ENCODE peak calls at places on chromosomes 1 and 21, in ten cellular contexts. One of them, this sample, is unnamed.

GRCh38 chr1:5659606-5660005 is 332.6 kb downstream of the NPHP4 start:
- DNase-seq in NCI-H1105 treated with DMSO at 0.1 percent for 48 hours: no peak
- DNase-seq in MV-4-11: no peak
- DNase-seq in activated T-cell treated with anti-CD3 and anti-CD28 coated beads, Interleukin-2, amount 50 U/mL, for 72 hours: no peak
- DNase-seq in right lobe of liver: peak
- DNase-seq in mesothelial cell of epicardium: no peak
- DNase-seq in spleen: no peak
- DNase-seq in stimulated activated CD4-positive, alpha-beta T cell treated with anti-CD3 and anti-CD28 coated beads, Interleukin-4, amount 100 ng/mL, for 1 hour: no peak
- DNase-seq in NCI-H510A: no peak
- DNase-seq in T-helper 1 cell: no peak
- DNase-seq in this sample: no peak

GRCh38 chr21:25733859-25734653 is 648 bp downstream of the ATP5PF start:
- DNase-seq in T-helper 1 cell: peak
- DNase-seq in mesothelial cell of epicardium: no peak
- DNase-seq in NCI-H1105 treated with DMSO at 0.1 percent for 48 hours: peak
- DNase-seq in activated T-cell treated with anti-CD3 and anti-CD28 coated beads, Interleukin-2, amount 50 U/mL, for 72 hours: peak
- DNase-seq in right lobe of liver: peak
- DNase-seq in MV-4-11: no peak
- DNase-seq in spleen: peak
- DNase-seq in NCI-H510A: peak
- DNase-seq in stimulated activated CD4-positive, alpha-beta T cell treated with anti-CD3 and anti-CD28 coated beads, Interleukin-4, amount 100 ng/mL, for 1 hour: peak
- DNase-seq in this sample: no peak

GRCh38 chr21:32921632-32922230 is 104.0 kb upstream of the OLIG2 start:
- DNase-seq in NCI-H1105 treated with DMSO at 0.1 percent for 48 hours: no peak
- DNase-seq in mesothelial cell of epicardium: no peak
- DNase-seq in MV-4-11: peak
- DNase-seq in spleen: peak
- DNase-seq in T-helper 1 cell: no peak
- DNase-seq in stimulated activated CD4-positive, alpha-beta T cell treated with anti-CD3 and anti-CD28 coated beads, Interleukin-4, amount 100 ng/mL, for 1 hour: peak
- DNase-seq in activated T-cell treated with anti-CD3 and anti-CD28 coated beads, Interleukin-2, amount 50 U/mL, for 72 hours: peak
- DNase-seq in right lobe of liver: no peak
- DNase-seq in NCI-H510A: no peak
- DNase-seq in this sample: peak

GRCh38 chr1:33586111-33586510 is 113.7 kb downstream of the ZSCAN20 start:
- DNase-seq in spleen: no peak
- DNase-seq in stimulated activated CD4-positive, alpha-beta T cell treated with anti-CD3 and anti-CD28 coated beads, Interleukin-4, amount 100 ng/mL, for 1 hour: no peak
- DNase-seq in activated T-cell treated with anti-CD3 and anti-CD28 coated beads, Interleukin-2, amount 50 U/mL, for 72 hours: no peak
- DNase-seq in right lobe of liver: no peak
- DNase-seq in NCI-H1105 treated with DMSO at 0.1 percent for 48 hours: no peak
- DNase-seq in MV-4-11: no peak
- DNase-seq in mesothelial cell of epicardium: no peak
- DNase-seq in T-helper 1 cell: no peak
- DNase-seq in NCI-H510A: no peak
- DNase-seq in this sample: no peak

GRCh38 chr1:51690285-51690961 is 73.5 kb downstream of the OSBPL9 start:
- DNase-seq in stimulated activated CD4-positive, alpha-beta T cell treated with anti-CD3 and anti-CD28 coated beads, Interleukin-4, amount 100 ng/mL, for 1 hour: no peak
- DNase-seq in spleen: no peak
- DNase-seq in NCI-H1105 treated with DMSO at 0.1 percent for 48 hours: no peak
- DNase-seq in activated T-cell treated with anti-CD3 and anti-CD28 coated beads, Interleukin-2, amount 50 U/mL, for 72 hours: no peak
- DNase-seq in NCI-H510A: no peak
- DNase-seq in right lobe of liver: peak
- DNase-seq in mesothelial cell of epicardium: no peak
- DNase-seq in T-helper 1 cell: no peak
- DNase-seq in MV-4-11: no peak
- DNase-seq in this sample: no peak

GRCh38 chr21:29105218-29105617 is 25.2 kb upstream of the MAP3K7CL start:
- DNase-seq in NCI-H1105 treated with DMSO at 0.1 percent for 48 hours: no peak
- DNase-seq in T-helper 1 cell: no peak
- DNase-seq in right lobe of liver: no peak
- DNase-seq in NCI-H510A: no peak
- DNase-seq in spleen: no peak
- DNase-seq in activated T-cell treated with anti-CD3 and anti-CD28 coated beads, Interleukin-2, amount 50 U/mL, for 72 hours: no peak
- DNase-seq in mesothelial cell of epicardium: no peak
- DNase-seq in stimulated activated CD4-positive, alpha-beta T cell treated with anti-CD3 and anti-CD28 coated beads, Interleukin-4, amount 100 ng/mL, for 1 hour: no peak
- DNase-seq in MV-4-11: no peak
- DNase-seq in this sample: no peak

GRCh38 chr21:45852886-45853400 is 128.6 kb upstream of the COL6A1 start:
- DNase-seq in MV-4-11: no peak
- DNase-seq in stimulated activated CD4-positive, alpha-beta T cell treated with anti-CD3 and anti-CD28 coated beads, Interleukin-4, amount 100 ng/mL, for 1 hour: no peak
- DNase-seq in NCI-H510A: no peak
- DNase-seq in spleen: peak
- DNase-seq in NCI-H1105 treated with DMSO at 0.1 percent for 48 hours: no peak
- DNase-seq in T-helper 1 cell: no peak
- DNase-seq in mesothelial cell of epicardium: no peak
- DNase-seq in right lobe of liver: no peak
- DNase-seq in activated T-cell treated with anti-CD3 and anti-CD28 coated beads, Interleukin-2, amount 50 U/mL, for 72 hours: no peak
- DNase-seq in this sample: no peak

GRCh38 chr1:199868777-199869176 is 158.7 kb upstream of the NR5A2 start:
- DNase-seq in activated T-cell treated with anti-CD3 and anti-CD28 coated beads, Interleukin-2, amount 50 U/mL, for 72 hours: no peak
- DNase-seq in stimulated activated CD4-positive, alpha-beta T cell treated with anti-CD3 and anti-CD28 coated beads, Interleukin-4, amount 100 ng/mL, for 1 hour: no peak
- DNase-seq in spleen: no peak
- DNase-seq in NCI-H510A: no peak
- DNase-seq in NCI-H1105 treated with DMSO at 0.1 percent for 48 hours: no peak
- DNase-seq in mesothelial cell of epicardium: no peak
- DNase-seq in right lobe of liver: no peak
- DNase-seq in T-helper 1 cell: no peak
- DNase-seq in MV-4-11: no peak
- DNase-seq in this sample: no peak

GRCh38 chr1:94832446-94832845 is 12.3 kb downstream of the SLC44A3 start:
- DNase-seq in activated T-cell treated with anti-CD3 and anti-CD28 coated beads, Interleukin-2, amount 50 U/mL, for 72 hours: no peak
- DNase-seq in spleen: no peak
- DNase-seq in mesothelial cell of epicardium: no peak
- DNase-seq in right lobe of liver: no peak
- DNase-seq in T-helper 1 cell: no peak
- DNase-seq in NCI-H1105 treated with DMSO at 0.1 percent for 48 hours: no peak
- DNase-seq in stimulated activated CD4-positive, alpha-beta T cell treated with anti-CD3 and anti-CD28 coated beads, Interleukin-4, amount 100 ng/mL, for 1 hour: no peak
- DNase-seq in NCI-H510A: no peak
- DNase-seq in MV-4-11: peak
- DNase-seq in this sample: no peak

GRCh38 chr1:23957096-23957495 is 2.5 kb upstream of the PNRC2 start:
- DNase-seq in NCI-H510A: peak
- DNase-seq in stimulated activated CD4-positive, alpha-beta T cell treated with anti-CD3 and anti-CD28 coated beads, Interleukin-4, amount 100 ng/mL, for 1 hour: no peak
- DNase-seq in T-helper 1 cell: no peak
- DNase-seq in MV-4-11: no peak
- DNase-seq in mesothelial cell of epicardium: no peak
- DNase-seq in right lobe of liver: no peak
- DNase-seq in NCI-H1105 treated with DMSO at 0.1 percent for 48 hours: peak
- DNase-seq in spleen: no peak
- DNase-seq in activated T-cell treated with anti-CD3 and anti-CD28 coated beads, Interleukin-2, amount 50 U/mL, for 72 hours: no peak
- DNase-seq in this sample: no peak

GRCh38 chr1:156376958-156377919 is 8.2 kb downstream of the RHBG start:
- DNase-seq in spleen: no peak
- DNase-seq in mesothelial cell of epicardium: no peak
- DNase-seq in MV-4-11: peak
- DNase-seq in stimulated activated CD4-positive, alpha-beta T cell treated with anti-CD3 and anti-CD28 coated beads, Interleukin-4, amount 100 ng/mL, for 1 hour: no peak
- DNase-seq in NCI-H1105 treated with DMSO at 0.1 percent for 48 hours: no peak
- DNase-seq in activated T-cell treated with anti-CD3 and anti-CD28 coated beads, Interleukin-2, amount 50 U/mL, for 72 hours: no peak
- DNase-seq in right lobe of liver: no peak
- DNase-seq in NCI-H510A: no peak
- DNase-seq in T-helper 1 cell: no peak
- DNase-seq in this sample: no peak

GRCh38 chr1:9629445-9630201 is 21.9 kb upstream of the PIK3CD start:
- DNase-seq in mesothelial cell of epicardium: no peak
- DNase-seq in activated T-cell treated with anti-CD3 and anti-CD28 coated beads, Interleukin-2, amount 50 U/mL, for 72 hours: peak
- DNase-seq in T-helper 1 cell: peak
- DNase-seq in right lobe of liver: peak
- DNase-seq in NCI-H1105 treated with DMSO at 0.1 percent for 48 hours: no peak
- DNase-seq in NCI-H510A: no peak
- DNase-seq in spleen: peak
- DNase-seq in MV-4-11: peak
- DNase-seq in stimulated activated CD4-positive, alpha-beta T cell treated with anti-CD3 and anti-CD28 coated beads, Interleukin-4, amount 100 ng/mL, for 1 hour: peak
- DNase-seq in this sample: peak

GRCh38 chr1:192489748-192490147 is 85.8 kb upstream of the RGS1 start:
- DNase-seq in T-helper 1 cell: no peak
- DNase-seq in spleen: no peak
- DNase-seq in activated T-cell treated with anti-CD3 and anti-CD28 coated beads, Interleukin-2, amount 50 U/mL, for 72 hours: no peak
- DNase-seq in right lobe of liver: no peak
- DNase-seq in NCI-H510A: peak
- DNase-seq in mesothelial cell of epicardium: no peak
- DNase-seq in stimulated activated CD4-positive, alpha-beta T cell treated with anti-CD3 and anti-CD28 coated beads, Interleukin-4, amount 100 ng/mL, for 1 hour: no peak
- DNase-seq in MV-4-11: peak
- DNase-seq in NCI-H1105 treated with DMSO at 0.1 percent for 48 hours: no peak
- DNase-seq in this sample: no peak

GRCh38 chr1:116947090-116947489 is 37.4 kb downstream of the PTGFRN start:
- DNase-seq in activated T-cell treated with anti-CD3 and anti-CD28 coated beads, Interleukin-2, amount 50 U/mL, for 72 hours: no peak
- DNase-seq in stimulated activated CD4-positive, alpha-beta T cell treated with anti-CD3 and anti-CD28 coated beads, Interleukin-4, amount 100 ng/mL, for 1 hour: no peak
- DNase-seq in mesothelial cell of epicardium: no peak
- DNase-seq in T-helper 1 cell: no peak
- DNase-seq in MV-4-11: no peak
- DNase-seq in right lobe of liver: no peak
- DNase-seq in NCI-H510A: no peak
- DNase-seq in NCI-H1105 treated with DMSO at 0.1 percent for 48 hours: no peak
- DNase-seq in spleen: no peak
- DNase-seq in this sample: no peak

GRCh38 chr1:94998128-94998527 is 71.2 kb upstream of the CNN3 start:
- DNase-seq in spleen: no peak
- DNase-seq in activated T-cell treated with anti-CD3 and anti-CD28 coated beads, Interleukin-2, amount 50 U/mL, for 72 hours: no peak
- DNase-seq in mesothelial cell of epicardium: no peak
- DNase-seq in T-helper 1 cell: no peak
- DNase-seq in right lobe of liver: no peak
- DNase-seq in NCI-H510A: no peak
- DNase-seq in stimulated activated CD4-positive, alpha-beta T cell treated with anti-CD3 and anti-CD28 coated beads, Interleukin-4, amount 100 ng/mL, for 1 hour: no peak
- DNase-seq in MV-4-11: no peak
- DNase-seq in NCI-H1105 treated with DMSO at 0.1 percent for 48 hours: no peak
- DNase-seq in this sample: no peak

GRCh38 chr1:235327559-235328270 is at the start of gene ARID4B:
- DNase-seq in T-helper 1 cell: no peak
- DNase-seq in spleen: peak
- DNase-seq in NCI-H1105 treated with DMSO at 0.1 percent for 48 hours: no peak
- DNase-seq in mesothelial cell of epicardium: peak
- DNase-seq in activated T-cell treated with anti-CD3 and anti-CD28 coated beads, Interleukin-2, amount 50 U/mL, for 72 hours: no peak
- DNase-seq in NCI-H510A: no peak
- DNase-seq in stimulated activated CD4-positive, alpha-beta T cell treated with anti-CD3 and anti-CD28 coated beads, Interleukin-4, amount 100 ng/mL, for 1 hour: peak
- DNase-seq in right lobe of liver: peak
- DNase-seq in MV-4-11: no peak
- DNase-seq in this sample: no peak

GRCh38 chr21:46096596-46096981 is 1.3 kb upstream of the COL6A2 start:
- DNase-seq in MV-4-11: no peak
- DNase-seq in activated T-cell treated with anti-CD3 and anti-CD28 coated beads, Interleukin-2, amount 50 U/mL, for 72 hours: no peak
- DNase-seq in T-helper 1 cell: no peak
- DNase-seq in stimulated activated CD4-positive, alpha-beta T cell treated with anti-CD3 and anti-CD28 coated beads, Interleukin-4, amount 100 ng/mL, for 1 hour: no peak
- DNase-seq in right lobe of liver: no peak
- DNase-seq in spleen: no peak
- DNase-seq in mesothelial cell of epicardium: no peak
- DNase-seq in NCI-H1105 treated with DMSO at 0.1 percent for 48 hours: no peak
- DNase-seq in NCI-H510A: no peak
- DNase-seq in this sample: no peak

GRCh38 chr1:225877570-225877969 is 4.6 kb downstream of the TMEM63A start:
- DNase-seq in spleen: peak
- DNase-seq in NCI-H1105 treated with DMSO at 0.1 percent for 48 hours: no peak
- DNase-seq in NCI-H510A: no peak
- DNase-seq in activated T-cell treated with anti-CD3 and anti-CD28 coated beads, Interleukin-2, amount 50 U/mL, for 72 hours: peak
- DNase-seq in MV-4-11: peak
- DNase-seq in mesothelial cell of epicardium: no peak
- DNase-seq in stimulated activated CD4-positive, alpha-beta T cell treated with anti-CD3 and anti-CD28 coated beads, Interleukin-4, amount 100 ng/mL, for 1 hour: peak
- DNase-seq in right lobe of liver: peak
- DNase-seq in T-helper 1 cell: no peak
- DNase-seq in this sample: no peak

GRCh38 chr1:7042322-7043231 is 257.3 kb downstream of the CAMTA1 start:
- DNase-seq in activated T-cell treated with anti-CD3 and anti-CD28 coated beads, Interleukin-2, amount 50 U/mL, for 72 hours: no peak
- DNase-seq in MV-4-11: peak
- DNase-seq in NCI-H510A: no peak
- DNase-seq in NCI-H1105 treated with DMSO at 0.1 percent for 48 hours: peak
- DNase-seq in spleen: no peak
- DNase-seq in stimulated activated CD4-positive, alpha-beta T cell treated with anti-CD3 and anti-CD28 coated beads, Interleukin-4, amount 100 ng/mL, for 1 hour: no peak
- DNase-seq in right lobe of liver: no peak
- DNase-seq in mesothelial cell of epicardium: no peak
- DNase-seq in T-helper 1 cell: no peak
- DNase-seq in this sample: no peak

GRCh38 chr1:225760531-225760930 is 17.1 kb upstream of the SRP9 start:
- DNase-seq in MV-4-11: no peak
- DNase-seq in mesothelial cell of epicardium: no peak
- DNase-seq in NCI-H1105 treated with DMSO at 0.1 percent for 48 hours: no peak
- DNase-seq in right lobe of liver: peak
- DNase-seq in activated T-cell treated with anti-CD3 and anti-CD28 coated beads, Interleukin-2, amount 50 U/mL, for 72 hours: no peak
- DNase-seq in spleen: peak
- DNase-seq in T-helper 1 cell: no peak
- DNase-seq in NCI-H510A: no peak
- DNase-seq in stimulated activated CD4-positive, alpha-beta T cell treated with anti-CD3 and anti-CD28 coated beads, Interleukin-4, amount 100 ng/mL, for 1 hour: no peak
- DNase-seq in this sample: no peak

GRCh38 chr1:160953030-160953429 is 1.6 kb downstream of the ITLN2 start:
- DNase-seq in NCI-H1105 treated with DMSO at 0.1 percent for 48 hours: no peak
- DNase-seq in right lobe of liver: no peak
- DNase-seq in mesothelial cell of epicardium: no peak
- DNase-seq in stimulated activated CD4-positive, alpha-beta T cell treated with anti-CD3 and anti-CD28 coated beads, Interleukin-4, amount 100 ng/mL, for 1 hour: no peak
- DNase-seq in spleen: no peak
- DNase-seq in T-helper 1 cell: no peak
- DNase-seq in NCI-H510A: no peak
- DNase-seq in activated T-cell treated with anti-CD3 and anti-CD28 coated beads, Interleukin-2, amount 50 U/mL, for 72 hours: no peak
- DNase-seq in MV-4-11: no peak
- DNase-seq in this sample: no peak

GRCh38 chr1:222335586-222335985 is 212.3 kb downstream of the HHIPL2 start:
- DNase-seq in NCI-H510A: no peak
- DNase-seq in MV-4-11: no peak
- DNase-seq in right lobe of liver: no peak
- DNase-seq in stimulated activated CD4-positive, alpha-beta T cell treated with anti-CD3 and anti-CD28 coated beads, Interleukin-4, amount 100 ng/mL, for 1 hour: no peak
- DNase-seq in T-helper 1 cell: no peak
- DNase-seq in mesothelial cell of epicardium: no peak
- DNase-seq in activated T-cell treated with anti-CD3 and anti-CD28 coated beads, Interleukin-2, amount 50 U/mL, for 72 hours: no peak
- DNase-seq in spleen: no peak
- DNase-seq in NCI-H1105 treated with DMSO at 0.1 percent for 48 hours: no peak
- DNase-seq in this sample: no peak

GRCh38 chr1:93670141-93670540 is 11.5 kb downstream of the BCAR3 start:
- DNase-seq in stimulated activated CD4-positive, alpha-beta T cell treated with anti-CD3 and anti-CD28 coated beads, Interleukin-4, amount 100 ng/mL, for 1 hour: no peak
- DNase-seq in mesothelial cell of epicardium: no peak
- DNase-seq in right lobe of liver: no peak
- DNase-seq in MV-4-11: no peak
- DNase-seq in NCI-H510A: no peak
- DNase-seq in spleen: no peak
- DNase-seq in activated T-cell treated with anti-CD3 and anti-CD28 coated beads, Interleukin-2, amount 50 U/mL, for 72 hours: no peak
- DNase-seq in NCI-H1105 treated with DMSO at 0.1 percent for 48 hours: no peak
- DNase-seq in T-helper 1 cell: no peak
- DNase-seq in this sample: no peak

GRCh38 chr1:1185101-1185765 is 11.6 kb downstream of the TTLL10 start:
- DNase-seq in NCI-H1105 treated with DMSO at 0.1 percent for 48 hours: no peak
- DNase-seq in NCI-H510A: no peak
- DNase-seq in stimulated activated CD4-positive, alpha-beta T cell treated with anti-CD3 and anti-CD28 coated beads, Interleukin-4, amount 100 ng/mL, for 1 hour: no peak
- DNase-seq in spleen: peak
- DNase-seq in activated T-cell treated with anti-CD3 and anti-CD28 coated beads, Interleukin-2, amount 50 U/mL, for 72 hours: no peak
- DNase-seq in T-helper 1 cell: peak
- DNase-seq in mesothelial cell of epicardium: no peak
- DNase-seq in right lobe of liver: no peak
- DNase-seq in MV-4-11: no peak
- DNase-seq in this sample: no peak

GRCh38 chr1:97277891-97278662 is 556.5 kb downstream of the PTBP2 start:
- DNase-seq in spleen: no peak
- DNase-seq in MV-4-11: no peak
- DNase-seq in T-helper 1 cell: no peak
- DNase-seq in right lobe of liver: no peak
- DNase-seq in mesothelial cell of epicardium: no peak
- DNase-seq in stimulated activated CD4-positive, alpha-beta T cell treated with anti-CD3 and anti-CD28 coated beads, Interleukin-4, amount 100 ng/mL, for 1 hour: no peak
- DNase-seq in NCI-H1105 treated with DMSO at 0.1 percent for 48 hours: no peak
- DNase-seq in NCI-H510A: no peak
- DNase-seq in activated T-cell treated with anti-CD3 and anti-CD28 coated beads, Interleukin-2, amount 50 U/mL, for 72 hours: no peak
- DNase-seq in this sample: no peak

GRCh38 chr1:113903496-113904291 is 905 bp downstream of the AP4B1 start:
- DNase-seq in mesothelial cell of epicardium: no peak
- DNase-seq in NCI-H510A: no peak
- DNase-seq in T-helper 1 cell: no peak
- DNase-seq in right lobe of liver: no peak
- DNase-seq in spleen: no peak
- DNase-seq in stimulated activated CD4-positive, alpha-beta T cell treated with anti-CD3 and anti-CD28 coated beads, Interleukin-4, amount 100 ng/mL, for 1 hour: peak
- DNase-seq in MV-4-11: peak
- DNase-seq in NCI-H1105 treated with DMSO at 0.1 percent for 48 hours: no peak
- DNase-seq in activated T-cell treated with anti-CD3 and anti-CD28 coated beads, Interleukin-2, amount 50 U/mL, for 72 hours: peak
- DNase-seq in this sample: no peak

GRCh38 chr1:95627244-95627643 is 393.2 kb downstream of the RWDD3 start:
- DNase-seq in spleen: no peak
- DNase-seq in NCI-H510A: no peak
- DNase-seq in stimulated activated CD4-positive, alpha-beta T cell treated with anti-CD3 and anti-CD28 coated beads, Interleukin-4, amount 100 ng/mL, for 1 hour: no peak
- DNase-seq in activated T-cell treated with anti-CD3 and anti-CD28 coated beads, Interleukin-2, amount 50 U/mL, for 72 hours: no peak
- DNase-seq in NCI-H1105 treated with DMSO at 0.1 percent for 48 hours: no peak
- DNase-seq in MV-4-11: no peak
- DNase-seq in mesothelial cell of epicardium: no peak
- DNase-seq in T-helper 1 cell: no peak
- DNase-seq in right lobe of liver: no peak
- DNase-seq in this sample: no peak

This sample was measured in T-helper 9 cell.